ENCODE peak calls at places on chromosome 12, in five cellular contexts. Q is CD8-positive, alpha-beta memory T cell; C is CD4-positive, CD25-positive, alpha-beta regulatory T cell; D is hepatocyte; O is PC-3. L is an unnamed sample. For H3K4me1, the result is how much of the 10 kb centered on the place peaks cover.

GRCh38 chr12:64081020-64081419 is 141.1 kb downstream of the KICS2 start:
- DNase-seq in Q (no peak), C (no peak), D (no peak), O (no peak), L (no peak)

GRCh38 chr12:14694145-14694544 is 2.3 kb downstream of the GUCY2C start:
- DNase-seq in Q (no peak), C (no peak), D (no peak), O (no peak), L (no peak)

GRCh38 chr12:42560977-42561376 is 28.6 kb downstream of the PRICKLE1 start:
- DNase-seq in Q (no peak), C (no peak), D (no peak), O (no peak), L (no peak)

GRCh38 chr12:130764073-130764472 is 48.0 kb upstream of the RIMBP2 start:
- DNase-seq in Q (no peak), C (no peak), D (no peak), O (peak), L (no peak)

GRCh38 chr12:98821232-98821631 is 176.1 kb downstream of the APAF1 start:
- DNase-seq in Q (no peak), C (no peak), D (no peak), O (no peak), L (no peak)

GRCh38 chr12:78157199-78157598 is 326.5 kb downstream of the NAV3 start:
- DNase-seq in Q (no peak), C (no peak), D (no peak), O (no peak), L (no peak)

GRCh38 chr12:30145351-30146017 is 361.7 kb upstream of the TMTC1 start:
- DNase-seq in Q (no peak), C (no peak), D (no peak), O (no peak), L (no peak)

GRCh38 chr12:95143784-95144205 is 70.4 kb upstream of the NR2C1 start:
- DNase-seq in Q (no peak), C (no peak), D (no peak), O (no peak), L (no peak)

GRCh38 chr12:95215925-95216324 is 1.3 kb downstream of the FGD6 start:
- DNase-seq in Q (no peak), C (no peak), D (no peak), O (peak), L (no peak)

GRCh38 chr12:98955284-98955683 is 310.2 kb downstream of the APAF1 start:
- DNase-seq in Q (no peak), C (no peak), D (peak), O (peak), L (no peak)

GRCh38 chr12:123038966-123039365 is 58.5 kb downstream of the ARL6IP4 start:
- DNase-seq in Q (no peak), C (no peak), D (no peak), O (no peak), L (no peak)

GRCh38 chr12:28893365-28893764 is 255.7 kb upstream of the FAR2 start:
- DNase-seq in Q (no peak), C (no peak), D (no peak), O (no peak), L (no peak)

GRCh38 chr12:22527999-22528398 is 16.3 kb downstream of the C2CD5 start:
- DNase-seq in Q (no peak), C (no peak), D (no peak), O (peak), L (no peak)

GRCh38 chr12:31594681-31595080 is 3.7 kb upstream of the DENND5B start:
- DNase-seq in Q (no peak), C (no peak), D (no peak), O (no peak), L (no peak)

GRCh38 chr12:48787791-48788521 is 933 bp downstream of the ADCY6 start:
- DNase-seq in Q (no peak), C (no peak), D (no peak), O (no peak), L (no peak)

GRCh38 chr12:114265036-114265435 is 140.9 kb downstream of the TBX5 start:
- DNase-seq in Q (no peak), C (no peak), D (no peak), O (no peak), L (no peak)

GRCh38 chr12:23707270-23707669 is 242.2 kb downstream of the SOX5 start:
- DNase-seq in Q (no peak), C (no peak), D (no peak), O (no peak), L (no peak)

GRCh38 chr12:46379352-46379751 is 6.8 kb upstream of the SLC38A2 start:
- DNase-seq in Q (no peak), C (no peak), D (no peak), O (no peak), L (no peak)

GRCh38 chr12:66756631-66757030 is 77.8 kb upstream of the GRIP1 start:
- DNase-seq in Q (no peak), C (no peak), D (no peak), O (no peak), L (no peak)

GRCh38 chr12:94193168-94193567 is 44.8 kb downstream of the PLXNC1 start:
- DNase-seq in Q (no peak), C (no peak), D (no peak), O (no peak), L (no peak)

GRCh38 chr12:49809369-49810158 is 18.6 kb downstream of the NCKAP5L start:
- DNase-seq in Q (no peak), C (no peak), D (no peak), O (no peak), L (no peak)

GRCh38 chr12:46830731-46831334 is 5.0 kb upstream of the SLC38A4 start:
- DNase-seq in Q (no peak), C (no peak), D (peak), O (no peak), L (no peak)

GRCh38 chr12:113472191-113473190 is 820 bp upstream of the LHX5 start:
- DNase-seq in Q (no peak), C (no peak), D (no peak), O (no peak), L (no peak)

GRCh38 chr12:124323771-124324530 is 29.1 kb downstream of the RFLNA start:
- DNase-seq in Q (no peak), C (no peak), D (no peak), O (peak), L (no peak)

GRCh38 chr12:19759229-19759628 is 319.9 kb downstream of the AEBP2 start:
- DNase-seq in Q (no peak), C (no peak), D (no peak), O (peak), L (no peak)
- H3K27ac ChIP-seq in Q (no peak), C (no peak), D (no peak), O (no peak), L (no peak)

DNA sequence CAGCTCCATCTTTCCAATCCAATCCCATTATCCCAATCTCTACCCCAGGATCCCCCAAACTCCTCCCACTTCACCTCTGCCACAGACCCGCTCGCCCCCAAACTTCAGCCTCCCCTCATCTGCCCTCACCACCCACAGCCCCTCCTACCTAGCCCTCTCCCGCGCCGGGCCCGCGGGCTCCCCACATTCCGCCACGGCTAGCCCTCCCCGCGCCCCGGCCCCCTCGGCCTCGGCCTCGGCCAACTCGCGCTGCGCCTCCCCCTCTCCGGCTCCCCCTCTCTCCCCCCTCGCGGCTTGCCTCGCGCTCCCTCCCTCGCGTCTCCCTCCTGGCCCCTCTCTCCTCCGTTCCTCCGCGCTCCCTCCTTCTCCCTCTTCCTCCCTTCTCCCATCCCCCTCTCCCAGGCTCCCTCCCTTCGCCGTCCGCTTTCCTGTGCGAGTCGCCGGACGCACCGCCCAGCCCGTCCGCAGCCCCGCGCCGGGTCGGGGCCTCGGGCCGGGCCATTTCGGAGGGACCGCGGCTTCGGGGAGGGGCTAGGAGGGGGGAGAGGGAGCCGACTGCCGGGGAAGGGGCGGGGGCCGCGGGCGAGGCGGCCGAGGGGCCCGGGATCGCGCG is at the start of gene ATN1:
- DNase-seq in Q (peak), C (peak), D (peak), O (peak), L (peak)
- H3K4me1 ChIP-seq in Q (under half), C (under half), D (half or more), O (under half), L (under half)

GRCh38 chr12:121811434-121812319 is 7.9 kb downstream of the SETD1B start:
- DNase-seq in Q (peak), C (peak), D (peak), O (peak), L (peak)
- H3K4me3 ChIP-seq in Q (peak), C (peak), D (peak), O (peak), L (peak)

GRCh38 chr12:89492883-89493282 is 31.7 kb downstream of the GALNT4 start:
- DNase-seq in Q (no peak), C (no peak), D (peak), O (no peak), L (no peak)

GRCh38 chr12:89497005-89497404 is 27.6 kb downstream of the GALNT4 start:
- DNase-seq in Q (no peak), C (no peak), D (peak), O (no peak), L (no peak)

GRCh38 chr12:89494411-89495231 is 30.0 kb downstream of the GALNT4 start:
- DNase-seq in Q (no peak), C (no peak), D (no peak), O (no peak), L (no peak)

GRCh38 chr12:89490922-89491321 is 33.7 kb downstream of the GALNT4 start:
- DNase-seq in Q (no peak), C (no peak), D (no peak), O (no peak), L (no peak)

GRCh38 chr12:89493650-89494302 is 30.8 kb downstream of the GALNT4 start:
- DNase-seq in Q (no peak), C (no peak), D (no peak), O (no peak), L (no peak)
- H3K27ac ChIP-seq in Q (no peak), C (no peak), D (peak), O (no peak), L (no peak)

GRCh38 chr12:68812553-68813241 is 4.7 kb downstream of the MDM2 start:
- DNase-seq in Q (no peak), C (no peak), D (no peak), O (no peak), L (no peak)
- H3K4me1 ChIP-seq in Q (under half), C (half or more), D (under half), O (under half), L (under half)

GRCh38 chr12:43942379-43942778 is 106.5 kb downstream of the TMEM117 start:
- DNase-seq in Q (no peak), C (no peak), D (no peak), O (no peak), L (no peak)

GRCh38 chr12:43951286-43951685 is 115.4 kb downstream of the TMEM117 start:
- DNase-seq in Q (no peak), C (no peak), D (no peak), O (no peak), L (no peak)

DNA sequence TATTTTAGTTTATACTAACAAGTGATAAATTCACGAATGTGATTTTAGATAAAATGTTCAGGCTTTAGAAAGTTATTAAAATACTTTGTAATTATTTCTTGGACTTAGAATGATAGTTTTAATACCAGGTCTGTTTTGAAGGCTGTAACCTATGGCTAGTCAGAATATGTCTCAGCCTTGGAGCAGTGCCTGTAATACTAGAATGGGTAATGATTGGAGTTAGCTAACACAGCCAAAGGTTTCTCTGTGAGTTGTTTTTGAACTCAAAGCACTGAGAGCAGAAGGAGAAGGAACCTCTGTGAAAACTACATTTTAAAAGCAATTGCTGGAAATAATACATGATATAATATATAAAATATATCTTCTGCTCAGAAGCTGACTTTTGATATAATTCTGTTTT is 110.1 kb downstream of the TMEM117 start:
- DNase-seq in Q (no peak), C (no peak), D (no peak), O (no peak), L (no peak)
- H3K4me3 ChIP-seq in Q (no peak), C (no peak), D (no peak), O (no peak), L (no peak)

GRCh38 chr12:76679778-76680177 is 84.1 kb upstream of the ZDHHC17 start:
- DNase-seq in Q (no peak), C (no peak), D (no peak), O (peak), L (no peak)

GRCh38 chr12:76680940-76681339 is 83.0 kb upstream of the ZDHHC17 start:
- DNase-seq in Q (no peak), C (no peak), D (no peak), O (no peak), L (no peak)

GRCh38 chr12:76688627-76689026 is 75.3 kb upstream of the ZDHHC17 start:
- DNase-seq in Q (no peak), C (no peak), D (no peak), O (no peak), L (no peak)

GRCh38 chr12:76688001-76688400 is 75.9 kb upstream of the ZDHHC17 start:
- DNase-seq in Q (no peak), C (no peak), D (no peak), O (peak), L (no peak)

DNA sequence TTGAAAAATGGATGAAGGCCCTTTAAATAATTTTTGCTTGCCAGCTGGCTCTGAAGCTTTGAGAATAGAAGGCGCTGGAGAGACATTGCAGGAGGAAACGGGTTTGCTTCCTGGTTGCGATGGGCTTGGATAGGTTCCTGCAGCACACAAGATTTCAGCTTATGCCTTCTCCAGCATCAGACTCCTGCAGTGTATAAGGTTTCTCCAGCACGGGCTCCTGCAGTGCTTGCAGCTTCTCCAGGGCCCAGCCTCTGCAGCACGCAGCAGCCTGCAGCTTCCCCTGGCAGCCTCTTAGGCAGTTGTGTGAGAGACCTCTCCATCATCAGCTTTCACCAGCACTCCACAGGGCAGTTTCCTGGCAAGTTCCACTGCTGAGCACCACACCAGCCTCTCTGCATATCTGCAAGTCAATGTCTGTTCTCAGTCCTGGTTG is 78.7 kb upstream of the ZDHHC17 start:
- DNase-seq in Q (no peak), C (no peak), D (peak), O (no peak), L (no peak)
- H3K27ac ChIP-seq in Q (no peak), C (no peak), D (peak), O (no peak), L (no peak)

GRCh38 chr12:109113661-109114321 is 2.6 kb upstream of the ACACB start:
- DNase-seq in Q (no peak), C (no peak), D (no peak), O (no peak), L (no peak)
- H3K4me1 ChIP-seq in Q (under half), C (under half), D (under half), O (under half), L (under half)

DNA sequence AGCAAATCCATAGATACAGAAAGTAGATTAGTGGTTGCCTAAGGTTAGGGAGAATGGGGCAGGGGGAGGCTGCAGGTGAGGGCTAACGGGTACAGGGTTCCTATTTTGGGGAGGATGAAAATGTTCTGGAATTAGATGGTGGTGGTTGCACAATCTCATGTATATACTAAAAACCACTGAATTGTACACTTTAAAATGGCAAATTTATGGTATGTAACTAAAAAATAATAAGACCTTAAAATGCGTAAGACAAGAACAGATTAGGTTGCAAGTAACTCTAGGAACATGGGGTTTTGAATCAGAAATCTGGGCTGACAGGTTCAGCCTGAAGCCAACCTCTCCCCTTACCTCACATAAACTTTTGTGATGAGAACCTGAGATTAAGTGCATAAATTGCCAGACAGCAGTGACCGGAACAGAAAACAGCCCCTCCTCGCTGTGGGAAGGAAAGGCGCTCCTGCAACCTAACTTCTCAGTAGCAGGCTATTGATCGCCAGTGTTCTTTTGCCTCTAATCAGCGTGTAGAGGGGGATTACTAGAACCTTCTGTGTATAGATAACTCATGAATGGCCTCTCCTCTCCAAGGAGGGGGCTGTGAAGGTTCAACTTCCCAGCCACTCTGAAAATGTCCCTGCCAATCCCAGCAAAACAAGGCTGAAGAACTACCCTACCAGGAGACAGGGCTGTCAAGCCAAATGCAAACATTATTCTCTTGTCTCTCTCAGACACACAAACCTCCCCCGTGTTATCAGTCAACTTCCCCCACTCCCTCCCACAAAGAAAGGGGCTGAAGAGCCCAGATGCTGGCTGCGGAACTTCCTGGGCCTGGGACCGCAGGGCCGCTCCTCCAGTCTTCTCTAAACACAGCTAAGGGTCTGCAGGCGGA is 1.9 kb downstream of the SSH1 start:
- DNase-seq in Q (no peak), C (no peak), D (no peak), O (peak), L (no peak)
- H3K4me3 ChIP-seq in Q (peak), C (no peak), D (peak), O (peak), L (no peak)